ENCODE peak calls at places on chromosomes 11 and 22, in four cellular contexts. K is HepG2, A is K562, V is HCT116. U is an unnamed sample.

GRCh38 chr11:121578216-121579063 is 125.7 kb upstream of the SORL1-AS1 start:
- DNase-seq in V (no peak), A (no peak), K (no peak), U (no peak)

GRCh38 chr11:118117790-118118601 is 31.2 kb upstream of the SMIM35 start:
- DNase-seq in A (no peak), V (no peak), K (no peak), U (no peak)

GRCh38 chr11:9130297-9130696 is 38.9 kb upstream of the SCUBE2 start:
- DNase-seq in A (no peak), V (no peak), K (no peak), U (no peak)

GRCh38 chr11:67651976-67652895 is 1.7 kb upstream of the ACY3 start:
- DNase-seq in A (no peak), K (no peak), V (no peak), U (no peak)

GRCh38 chr11:59225017-59225416 is 12.3 kb upstream of the MPEG1 start:
- DNase-seq in V (no peak), K (no peak), A (no peak), U (no peak)

GRCh38 chr11:111528557-111528956 is 12.0 kb upstream of the LAYN start:
- DNase-seq in K (no peak), V (no peak), A (no peak), U (no peak)

GRCh38 chr11:100825610-100826009 is 138.5 kb downstream of the ARHGAP42 start:
- DNase-seq in V (no peak), A (no peak), K (no peak), U (no peak)

GRCh38 chr11:79940976-79941735 is 500.3 kb upstream of the TENM4 start:
- DNase-seq in A (no peak), V (no peak), K (no peak), U (no peak)

GRCh38 chr11:132840660-132841059 is 691.6 kb downstream of the OPCML start:
- DNase-seq in K (no peak), A (no peak), V (no peak), U (no peak)

GRCh38 chr11:113256431-113257227 is 57.8 kb upstream of the TTC12 start:
- DNase-seq in A (no peak), K (no peak), V (no peak), U (no peak)

GRCh38 chr11:19864141-19865120 is 151.8 kb downstream of the NAV2 start:
- DNase-seq in V (no peak), A (no peak), K (peak), U (no peak)

GRCh38 chr11:48018561-48019229 is 38.3 kb downstream of the PTPRJ start:
- DNase-seq in V (no peak), A (no peak), K (no peak), U (no peak)

GRCh38 chr11:6202036-6202435 is 3.0 kb downstream of the OR52W1 start:
- DNase-seq in V (no peak), K (no peak), A (no peak), U (no peak)

GRCh38 chr11:93623179-93623578 is 38.3 kb upstream of the CEP295 start:
- DNase-seq in V (no peak), A (no peak), K (no peak), U (no peak)

GRCh38 chr11:82980292-82980691 is 78.8 kb downstream of the DDIAS start:
- DNase-seq in K (no peak), A (no peak), V (peak), U (peak)

GRCh38 chr11:44711113-44711512 is 15.6 kb upstream of the TSPAN18 start:
- DNase-seq in A (no peak), K (no peak), V (no peak), U (no peak)

GRCh38 chr22:23670378-23671295 is 20.2 kb upstream of the RGL4 start:
- DNase-seq in A (no peak), V (no peak), K (no peak), U (no peak)

GRCh38 chr11:117618273-117618672 is 178.7 kb downstream of the DSCAML1 start:
- DNase-seq in K (no peak), V (no peak), A (no peak), U (no peak)

GRCh38 chr11:76752321-76753175 is 30.6 kb upstream of the TSKU start:
- DNase-seq in V (no peak), K (no peak), A (peak), U (no peak)

GRCh38 chr11:43825217-43825816 is 55.3 kb upstream of the ALKBH3 start:
- DNase-seq in V (peak), A (peak), K (peak), U (no peak)

GRCh38 chr11:1749787-1750351 is 526 bp downstream of the IFITM10 start:
- DNase-seq in A (peak), K (no peak), V (no peak), U (no peak)

GRCh38 chr11:86919557-86920210 is 35.5 kb downstream of the FZD4 start:
- DNase-seq in A (peak), K (peak), V (peak), U (no peak)

GRCh38 chr11:31160504-31161422 is 208.8 kb downstream of the DCDC1 start:
- DNase-seq in V (peak), A (peak), K (peak), U (no peak)

GRCh38 chr22:46547883-46548244 is 10.4 kb upstream of the CELSR1 start:
- DNase-seq in V (no peak), K (peak), A (no peak), U (no peak)

GRCh38 chr22:30903876-30904460 is 64.6 kb downstream of the MORC2 start:
- DNase-seq in K (no peak), A (peak), V (no peak), U (no peak)

GRCh38 chr11:57303990-57304579 is 20.7 kb downstream of the TNKS1BP1 start:
- DNase-seq in A (no peak), V (no peak), K (no peak), U (no peak)

GRCh38 chr11:8610532-8611116 is 16.6 kb upstream of the STK33 start:
- DNase-seq in V (no peak), K (no peak), A (no peak), U (no peak)

GRCh38 chr11:62726156-62727006 is 876 bp downstream of the HNRNPUL2 start:
- DNase-seq in K (no peak), A (peak), V (no peak), U (no peak)

GRCh38 chr11:12016246-12016645 is 7.8 kb upstream of the DKK3 start:
- DNase-seq in A (no peak), K (no peak), V (no peak), U (no peak)

GRCh38 chr11:12019337-12019736 is 10.9 kb upstream of the DKK3 start:
- DNase-seq in V (no peak), K (peak), A (no peak), U (no peak)

GRCh38 chr11:12019867-12020416 is 11.5 kb upstream of the DKK3 start:
- DNase-seq in A (no peak), V (no peak), K (no peak), U (no peak)

GRCh38 chr11:12017243-12017678 is 8.8 kb upstream of the DKK3 start:
- DNase-seq in K (no peak), V (no peak), A (no peak), U (no peak)

GRCh38 chr11:12017865-12018453 is 9.5 kb upstream of the DKK3 start:
- DNase-seq in A (no peak), K (no peak), V (no peak), U (no peak)
- TF ChIP-seq TCF7L2 in A (no peak), K (no peak), V (no peak), U (no peak)

GRCh38 chr11:65493367-65494176 is 5.3 kb upstream of the MALAT1 start:
- DNase-seq in V (peak), A (no peak), K (peak), U (no peak)

GRCh38 chr11:65491163-65491465 is 7.7 kb upstream of the MALAT1 start:
- DNase-seq in A (no peak), K (no peak), V (no peak), U (no peak)

GRCh38 chr11:65492387-65492636 is 6.5 kb upstream of the MALAT1 start:
- DNase-seq in A (no peak), V (no peak), K (no peak), U (no peak)

GRCh38 chr11:65491614-65492386 is 7.0 kb upstream of the MALAT1 start:
- DNase-seq in V (peak), K (no peak), A (peak), U (no peak)

GRCh38 chr11:65492637-65493366 is 6.0 kb upstream of the MALAT1 start:
- DNase-seq in V (no peak), K (no peak), A (no peak), U (no peak)
- TF ChIP-seq POLR2AphosphoS5 in V (peak), K (no peak), A (no peak), U (peak)

GRCh38 chr11:134331565-134332188 is at the start of gene GLB1L2:
- DNase-seq in V (peak), A (peak), K (peak), U (no peak)

GRCh38 chr11:134332782-134333181 is 994 bp downstream of the GLB1L2 start:
- DNase-seq in K (no peak), A (no peak), V (no peak), U (no peak)

GRCh38 chr11:134330611-134331564 is 900 bp upstream of the GLB1L2 start:
- DNase-seq in V (no peak), K (peak), A (no peak), U (no peak)

GRCh38 chr11:134333312-134333711 is 1.5 kb downstream of the GLB1L2 start:
- DNase-seq in V (no peak), A (no peak), K (no peak), U (no peak)

GRCh38 chr11:134332189-134332631 is 422 bp downstream of the GLB1L2 start:
- DNase-seq in K (no peak), V (no peak), A (peak), U (no peak)
- TF ChIP-seq TCF7L2 in K (no peak), V (no peak), A (no peak), U (no peak)

GRCh38 chr11:128551641-128552335 is 35.6 kb downstream of the ETS1 start:
- DNase-seq in A (no peak), V (no peak), K (no peak), U (no peak)

GRCh38 chr11:128549256-128549944 is 38.0 kb downstream of the ETS1 start:
- DNase-seq in A (no peak), K (no peak), V (no peak), U (no peak)

GRCh38 chr11:128550261-128550821 is 37.0 kb downstream of the ETS1 start:
- DNase-seq in A (no peak), V (no peak), K (no peak), U (no peak)

GRCh38 chr11:128552783-128553661 is 34.3 kb downstream of the ETS1 start:
- DNase-seq in V (no peak), A (no peak), K (no peak), U (no peak)

DNA sequence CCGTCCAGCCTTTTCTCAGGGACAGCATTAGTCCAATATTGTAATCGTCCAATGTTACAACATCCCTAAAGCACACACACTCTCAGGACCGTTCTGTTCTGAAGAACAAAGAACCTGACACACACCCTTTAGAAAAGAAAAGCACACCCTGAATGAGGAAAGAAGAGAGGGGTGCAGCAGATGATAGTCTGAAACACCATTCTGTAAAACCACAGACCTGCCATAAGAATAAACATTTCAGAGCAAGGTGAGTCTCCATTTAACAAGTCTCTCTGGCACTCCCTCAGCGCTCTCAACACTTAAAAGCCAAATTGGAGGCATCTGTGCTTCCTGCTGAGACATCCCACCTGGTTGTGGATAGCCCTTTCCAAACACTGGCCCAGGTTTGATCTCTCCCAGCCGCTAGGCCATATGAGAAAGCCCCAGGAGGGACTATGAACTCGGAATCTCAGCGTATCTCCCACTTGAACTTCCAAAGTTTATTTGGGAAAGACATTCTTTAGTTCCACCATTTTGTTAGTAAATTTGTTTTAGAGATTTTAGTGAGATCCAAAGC is 36.3 kb downstream of the ETS1 start:
- DNase-seq in A (no peak), V (no peak), K (no peak), U (no peak)
- TF ChIP-seq POLR2AphosphoS5 in A (no peak), V (no peak), K (no peak), U (no peak)

DNA sequence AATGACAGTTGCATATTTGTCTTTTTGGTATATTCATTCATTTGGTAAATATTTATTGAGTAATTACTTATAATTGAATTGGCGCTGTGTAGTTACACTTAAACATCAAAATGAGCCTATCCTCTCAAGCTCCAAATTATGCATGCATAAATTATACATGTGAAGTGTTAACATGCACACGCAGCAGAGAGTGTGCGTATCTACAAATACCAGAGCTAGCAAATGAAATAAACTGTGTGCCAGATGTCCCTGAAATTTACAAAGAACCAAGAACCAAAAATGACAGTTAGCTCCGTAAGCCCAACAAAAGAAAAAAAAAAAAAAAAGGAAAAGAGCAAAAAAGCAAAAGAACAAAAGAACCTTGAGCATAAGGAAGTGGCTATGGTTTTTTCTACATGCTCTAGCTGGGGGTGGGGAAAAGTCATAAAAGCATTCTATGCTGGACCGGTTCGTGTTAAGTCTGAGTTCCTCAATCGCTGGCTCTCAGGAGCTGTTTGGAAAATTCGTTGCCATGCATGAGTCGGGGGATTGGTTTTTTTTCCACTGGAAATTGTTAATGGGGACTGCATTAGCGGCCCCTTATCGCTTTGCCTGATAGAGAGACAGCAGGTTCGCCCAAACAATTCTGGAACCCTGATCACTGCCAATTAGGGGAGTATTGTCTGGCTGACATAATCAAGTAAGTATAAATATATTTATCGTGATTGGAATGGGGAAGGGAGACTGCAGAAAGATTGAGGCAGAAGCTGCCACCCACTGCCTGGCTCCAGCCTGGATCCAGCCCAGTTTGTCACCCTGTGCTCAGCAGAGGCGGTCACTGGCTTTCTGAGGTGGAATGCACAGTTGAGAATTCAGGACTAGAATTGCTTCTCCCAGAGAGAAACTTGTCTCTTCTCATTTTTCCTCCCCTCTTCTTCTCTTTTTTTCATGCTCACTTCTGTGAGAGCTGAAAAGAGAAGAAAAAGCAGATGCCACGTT is 25.6 kb downstream of the GRAP2 start:
- DNase-seq in K (no peak), A (no peak), V (no peak), U (no peak)
- TF ChIP-seq TCF7L2 in K (no peak), A (no peak), V (no peak), U (no peak)

DNA sequence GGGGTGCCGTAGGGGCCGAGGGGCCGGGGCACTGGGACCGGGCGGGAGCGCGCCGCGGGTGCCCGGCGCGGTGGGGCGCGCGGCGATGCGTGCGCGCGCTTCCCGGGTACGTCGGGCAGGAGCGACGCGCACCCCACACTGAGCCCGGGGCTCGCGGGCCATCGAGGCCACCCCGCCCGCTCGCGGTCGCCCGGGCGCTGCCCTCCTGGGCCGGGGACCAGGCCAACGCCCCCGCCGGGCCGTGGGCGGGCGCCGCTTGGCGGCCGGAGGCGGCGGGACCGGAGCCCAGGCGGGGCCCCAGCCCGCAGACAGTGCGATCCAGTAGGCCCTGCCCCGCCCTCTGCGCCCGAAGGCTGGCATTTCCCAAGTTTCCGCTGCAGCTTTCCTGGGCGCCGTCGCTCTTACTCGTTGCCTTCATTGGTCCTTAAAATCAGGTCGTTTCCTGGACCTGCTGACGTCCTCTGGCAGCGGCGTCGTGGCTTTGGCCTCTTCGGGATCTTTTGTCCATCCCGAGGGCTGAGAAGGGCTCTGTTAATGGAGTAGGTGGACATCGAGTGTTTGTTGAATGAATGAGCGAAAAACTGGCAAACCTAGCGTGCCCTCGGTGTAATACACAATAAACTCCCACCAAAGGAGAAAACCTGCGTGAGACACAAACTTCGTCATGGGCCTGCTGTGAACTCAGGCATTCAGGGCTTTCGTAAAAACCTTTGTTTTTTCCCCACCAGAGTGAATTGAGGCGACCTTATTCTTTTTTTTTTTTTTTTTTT is 638 bp downstream of the PARVA start:
- DNase-seq in V (peak), K (peak), A (peak), U (peak)
- TF ChIP-seq POLR2AphosphoS5 in V (peak), K (no peak), A (no peak), U (no peak)

U was measured in Panc1.